ENCODE peak calls at places on chromosomes 5 and 9, in nine cellular contexts. V is OCI-LY7, N is GM13977, Y is foreskin fibroblast, M is psoas muscle, T is lower lobe of right lung, E is astrocyte, U is endothelial cell of umbilical vein, G is AG09309. H is an unnamed sample.

GRCh38 chr5:109396965-109397364 is 12.8 kb downstream of the PJA2 start:
- DNase-seq in V (no peak), N (no peak), Y (no peak), M (no peak), T (no peak), E (no peak), U (no peak), G (no peak), H (no peak)

GRCh38 chr5:112479418-112479817 is 60.3 kb upstream of the EPB41L4A start:
- DNase-seq in V (no peak), N (no peak), Y (peak), M (no peak), T (no peak), E (peak), U (peak), G (no peak), H (peak)

GRCh38 chr5:54753034-54753433 is 232.4 kb downstream of the ESM1 start:
- DNase-seq in V (peak), N (peak), Y (peak), M (no peak), T (no peak), E (peak), U (no peak), G (no peak), H (no peak)

GRCh38 chr9:15670884-15671283 is 118.0 kb downstream of the CCDC171 start:
- DNase-seq in V (no peak), N (no peak), Y (no peak), M (no peak), T (no peak), E (no peak), U (no peak), G (no peak), H (no peak)

GRCh38 chr5:113338628-113339027 is 96.2 kb downstream of the TSSK1B start:
- DNase-seq in V (no peak), N (no peak), Y (no peak), M (no peak), T (no peak), E (no peak), U (no peak), G (peak), H (no peak)

GRCh38 chr9:81028504-81028903 is 660.8 kb downstream of the TLE1 start:
- DNase-seq in V (no peak), N (no peak), Y (peak), M (no peak), T (no peak), E (peak), U (peak), G (peak), H (peak)

GRCh38 chr9:120413121-120414048 is 166.6 kb downstream of the CDK5RAP2 start:
- DNase-seq in V (no peak), N (no peak), Y (no peak), M (no peak), T (no peak), E (no peak), U (no peak), G (no peak), H (no peak)

GRCh38 chr9:126531591-126531990 is 82.1 kb upstream of the LMX1B start:
- DNase-seq in V (no peak), N (no peak), Y (no peak), M (no peak), T (peak), E (no peak), U (no peak), G (no peak), H (no peak)

GRCh38 chr9:36742264-36742663 is 169.6 kb downstream of the MELK start:
- DNase-seq in V (peak), N (no peak), Y (no peak), M (no peak), T (no peak), E (no peak), U (no peak), G (no peak), H (no peak)

GRCh38 chr5:143908959-143909358 is 97.0 kb downstream of the HMHB1 start:
- DNase-seq in V (no peak), N (no peak), Y (no peak), M (no peak), T (no peak), E (no peak), U (no peak), G (no peak), H (no peak)

GRCh38 chr5:76813982-76814562 is 4.8 kb upstream of the F2RL1 start:
- DNase-seq in V (no peak), N (no peak), Y (peak), M (no peak), T (no peak), E (peak), U (peak), G (peak), H (peak)

GRCh38 chr9:114504341-114505186 is 709 bp downstream of the WHRN start:
- DNase-seq in V (no peak), N (peak), Y (peak), M (peak), T (peak), E (peak), U (peak), G (no peak), H (no peak)

GRCh38 chr5:173671121-173671949 is 54.9 kb upstream of the BOD1 start:
- DNase-seq in V (no peak), N (no peak), Y (peak), M (peak), T (peak), E (peak), U (no peak), G (no peak), H (no peak)

GRCh38 chr5:43019615-43020293 is 20.4 kb downstream of the ANXA2R start:
- DNase-seq in V (peak), N (peak), Y (no peak), M (peak), T (peak), E (peak), U (peak), G (no peak), H (no peak)

GRCh38 chr9:81559741-81560140 is 129.6 kb downstream of the TLE1 start:
- DNase-seq in V (no peak), N (no peak), Y (peak), M (no peak), T (no peak), E (peak), U (peak), G (peak), H (peak)

GRCh38 chr5:39716532-39716971 is 291.8 kb upstream of the DAB2 start:
- DNase-seq in V (peak), N (peak), Y (peak), M (no peak), T (no peak), E (peak), U (peak), G (no peak), H (peak)

GRCh38 chr9:128222880-128223670 is 19.9 kb downstream of the DNM1 start:
- DNase-seq in V (no peak), N (no peak), Y (no peak), M (no peak), T (no peak), E (no peak), U (no peak), G (no peak), H (no peak)

GRCh38 chr5:33367396-33367795 is 73.4 kb upstream of the TARS1 start:
- DNase-seq in V (no peak), N (no peak), Y (no peak), M (no peak), T (no peak), E (no peak), U (no peak), G (no peak), H (no peak)

GRCh38 chr5:158537343-158537742 is 562.4 kb downstream of the EBF1 start:
- DNase-seq in V (no peak), N (no peak), Y (no peak), M (no peak), T (no peak), E (no peak), U (no peak), G (no peak), H (no peak)

DNA sequence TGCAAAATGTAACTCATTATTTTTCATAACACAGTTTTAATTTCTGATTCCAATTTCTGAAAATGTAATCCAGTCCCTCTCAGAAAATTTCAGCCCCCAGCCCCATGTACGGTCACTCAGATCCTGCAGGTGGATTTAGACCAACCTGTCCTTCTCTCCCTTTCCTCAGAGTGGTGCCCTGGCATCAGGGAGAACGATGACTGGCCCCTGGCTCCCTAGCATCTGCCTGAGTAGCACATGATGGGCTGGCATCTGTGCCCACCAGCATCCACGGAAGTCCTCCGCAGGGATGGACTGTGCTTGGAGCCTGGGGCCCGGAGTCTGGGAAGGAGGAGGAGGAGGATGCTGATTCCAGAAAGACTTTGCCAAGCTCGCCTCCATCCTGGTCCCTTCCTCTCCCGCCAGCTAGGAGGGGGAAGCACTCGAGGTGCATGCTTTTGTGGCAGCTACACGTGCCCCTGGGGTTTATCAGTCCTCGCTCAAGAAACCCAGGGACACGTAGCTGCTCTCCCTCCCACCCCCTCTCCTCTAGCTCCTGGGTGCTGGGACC is 54.4 kb upstream of the RUFY1 start:
- DNase-seq in V (no peak), N (no peak), Y (no peak), M (no peak), T (no peak), E (no peak), U (no peak), G (no peak), H (peak)
- TF ChIP-seq CTCF in V (peak), N (peak), Y (no peak), M (no peak), T (no peak), E (no peak), U (no peak), G (no peak), H (peak)

GRCh38 chr9:95182854-95183563 is 134.5 kb downstream of the FANCC start:
- DNase-seq in V (no peak), N (no peak), Y (no peak), M (no peak), T (no peak), E (no peak), U (no peak), G (no peak), H (no peak)
- TF ChIP-seq CTCF in V (no peak), N (no peak), Y (peak), M (no peak), T (no peak), E (peak), U (no peak), G (no peak), H (no peak)

DNA sequence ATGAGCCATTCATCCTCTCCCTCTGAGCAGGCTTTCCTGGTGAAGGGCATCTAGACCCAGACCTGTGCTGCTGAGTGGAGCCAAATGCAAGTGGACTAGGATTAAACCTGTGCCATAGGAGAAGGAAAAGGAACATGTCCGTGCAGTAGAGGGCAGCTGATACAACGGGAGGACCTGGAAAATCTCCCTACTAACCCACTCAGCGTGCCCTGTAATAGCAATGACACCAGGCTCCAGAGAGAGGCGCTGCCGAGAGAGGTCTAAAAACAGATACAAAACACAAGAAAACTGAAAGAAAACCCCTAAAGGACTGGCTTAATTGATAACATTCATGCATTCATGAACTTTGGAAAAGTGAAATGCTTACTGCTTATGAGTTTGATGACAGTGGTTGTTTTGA is 60.8 kb downstream of the PFDN1 start:
- DNase-seq in V (no peak), N (no peak), Y (no peak), M (no peak), T (no peak), E (no peak), U (no peak), G (no peak), H (no peak)
- TF ChIP-seq CTCF in V (peak), N (no peak), Y (no peak), M (peak), T (no peak), E (peak), U (no peak), G (no peak), H (peak)

GRCh38 chr5:6404129-6404528 is 25.8 kb upstream of the MED10 start:
- DNase-seq in V (no peak), N (peak), Y (peak), M (no peak), T (no peak), E (peak), U (no peak), G (peak), H (no peak)
- TF ChIP-seq CTCF in V (no peak), N (no peak), Y (no peak), M (no peak), T (no peak), E (no peak), U (no peak), G (no peak), H (no peak)